ENCODE peak calls at places on chromosome 1, in seven cellular contexts. One of them, this sample, is unnamed.

GRCh38 chr1:16984717-16985116 is 4.3 kb upstream of the MFAP2 start:
- DNase-seq in lung: peak
- DNase-seq in iris pigment epithelial cell: peak
- DNase-seq in kidney epithelial cell: no peak
- DNase-seq in type B pancreatic cell: no peak
- DNase-seq in GM10248: no peak
- DNase-seq in colonic mucosa: peak
- DNase-seq in this sample: no peak

GRCh38 chr1:27365372-27366112 is 1.2 kb downstream of the MAP3K6 start:
- DNase-seq in lung: peak
- DNase-seq in kidney epithelial cell: no peak
- DNase-seq in type B pancreatic cell: peak
- DNase-seq in iris pigment epithelial cell: peak
- DNase-seq in GM10248: peak
- DNase-seq in colonic mucosa: peak
- DNase-seq in this sample: peak

GRCh38 chr1:31771891-31772668 is 7.9 kb upstream of the ADGRB2 start:
- DNase-seq in iris pigment epithelial cell: no peak
- DNase-seq in colonic mucosa: no peak
- DNase-seq in GM10248: no peak
- DNase-seq in kidney epithelial cell: no peak
- DNase-seq in type B pancreatic cell: no peak
- DNase-seq in lung: no peak
- DNase-seq in this sample: no peak

GRCh38 chr1:70762386-70762785 is 285.2 kb downstream of the PTGER3 start:
- DNase-seq in GM10248: no peak
- DNase-seq in lung: no peak
- DNase-seq in colonic mucosa: no peak
- DNase-seq in kidney epithelial cell: no peak
- DNase-seq in iris pigment epithelial cell: no peak
- DNase-seq in type B pancreatic cell: no peak
- DNase-seq in this sample: no peak

GRCh38 chr1:230618537-230618936 is 23.7 kb upstream of the COG2 start:
- DNase-seq in kidney epithelial cell: no peak
- DNase-seq in type B pancreatic cell: no peak
- DNase-seq in colonic mucosa: no peak
- DNase-seq in iris pigment epithelial cell: no peak
- DNase-seq in GM10248: no peak
- DNase-seq in lung: no peak
- DNase-seq in this sample: no peak

GRCh38 chr1:196651637-196652215 is at the start of gene CFH:
- DNase-seq in colonic mucosa: no peak
- DNase-seq in type B pancreatic cell: no peak
- DNase-seq in lung: no peak
- DNase-seq in kidney epithelial cell: peak
- DNase-seq in iris pigment epithelial cell: peak
- DNase-seq in GM10248: no peak
- DNase-seq in this sample: peak

GRCh38 chr1:20197329-20197791 is 11.0 kb upstream of the PLA2G2C start:
- DNase-seq in type B pancreatic cell: no peak
- DNase-seq in kidney epithelial cell: no peak
- DNase-seq in GM10248: no peak
- DNase-seq in colonic mucosa: peak
- DNase-seq in iris pigment epithelial cell: no peak
- DNase-seq in lung: no peak
- DNase-seq in this sample: no peak

GRCh38 chr1:46543761-46544560 is 7.5 kb downstream of the KNCN start:
- DNase-seq in iris pigment epithelial cell: no peak
- DNase-seq in colonic mucosa: no peak
- DNase-seq in lung: no peak
- DNase-seq in type B pancreatic cell: no peak
- DNase-seq in kidney epithelial cell: no peak
- DNase-seq in GM10248: no peak
- DNase-seq in this sample: no peak

GRCh38 chr1:192805832-192806323 is 3.0 kb upstream of the RGS2 start:
- DNase-seq in GM10248: peak
- DNase-seq in type B pancreatic cell: no peak
- DNase-seq in iris pigment epithelial cell: peak
- DNase-seq in kidney epithelial cell: peak
- DNase-seq in colonic mucosa: peak
- DNase-seq in lung: no peak
- DNase-seq in this sample: no peak

GRCh38 chr1:226971765-226972164 is 31.7 kb downstream of the COQ8A start:
- DNase-seq in colonic mucosa: no peak
- DNase-seq in type B pancreatic cell: no peak
- DNase-seq in kidney epithelial cell: no peak
- DNase-seq in GM10248: no peak
- DNase-seq in iris pigment epithelial cell: no peak
- DNase-seq in lung: no peak
- DNase-seq in this sample: no peak

GRCh38 chr1:67558449-67559193 is 126.4 kb upstream of the GADD45A start:
- DNase-seq in iris pigment epithelial cell: no peak
- DNase-seq in GM10248: no peak
- DNase-seq in colonic mucosa: no peak
- DNase-seq in lung: no peak
- DNase-seq in kidney epithelial cell: no peak
- DNase-seq in type B pancreatic cell: no peak
- DNase-seq in this sample: no peak

GRCh38 chr1:111591946-111592345 is 27.6 kb upstream of the RAP1A start:
- DNase-seq in iris pigment epithelial cell: no peak
- DNase-seq in colonic mucosa: no peak
- DNase-seq in kidney epithelial cell: no peak
- DNase-seq in type B pancreatic cell: no peak
- DNase-seq in GM10248: no peak
- DNase-seq in lung: no peak
- DNase-seq in this sample: no peak

GRCh38 chr1:229585338-229585737 is 26.8 kb upstream of the ABCB10 start:
- DNase-seq in type B pancreatic cell: no peak
- DNase-seq in iris pigment epithelial cell: no peak
- DNase-seq in GM10248: no peak
- DNase-seq in kidney epithelial cell: no peak
- DNase-seq in colonic mucosa: no peak
- DNase-seq in lung: no peak
- DNase-seq in this sample: no peak

GRCh38 chr1:55200667-55201066 is 14.5 kb downstream of the USP24 start:
- DNase-seq in GM10248: no peak
- DNase-seq in colonic mucosa: no peak
- DNase-seq in kidney epithelial cell: no peak
- DNase-seq in iris pigment epithelial cell: no peak
- DNase-seq in type B pancreatic cell: no peak
- DNase-seq in lung: no peak
- DNase-seq in this sample: no peak

GRCh38 chr1:9200441-9200840 is 34.1 kb upstream of the H6PD start:
- DNase-seq in iris pigment epithelial cell: no peak
- DNase-seq in kidney epithelial cell: no peak
- DNase-seq in colonic mucosa: no peak
- DNase-seq in lung: no peak
- DNase-seq in type B pancreatic cell: no peak
- DNase-seq in GM10248: no peak
- DNase-seq in this sample: no peak

GRCh38 chr1:40594187-40594531 is 62.7 kb downstream of the ZNF684 start:
- DNase-seq in kidney epithelial cell: no peak
- DNase-seq in GM10248: no peak
- DNase-seq in iris pigment epithelial cell: no peak
- DNase-seq in type B pancreatic cell: no peak
- DNase-seq in colonic mucosa: no peak
- DNase-seq in lung: no peak
- DNase-seq in this sample: no peak

GRCh38 chr1:64121766-64122385 is 81.5 kb upstream of the UBE2U start:
- DNase-seq in colonic mucosa: no peak
- DNase-seq in type B pancreatic cell: no peak
- DNase-seq in GM10248: no peak
- DNase-seq in kidney epithelial cell: peak
- DNase-seq in iris pigment epithelial cell: peak
- DNase-seq in lung: no peak
- DNase-seq in this sample: no peak

GRCh38 chr1:210754931-210755670 is 378.8 kb downstream of the KCNH1 start:
- DNase-seq in iris pigment epithelial cell: no peak
- DNase-seq in kidney epithelial cell: no peak
- DNase-seq in type B pancreatic cell: no peak
- DNase-seq in GM10248: no peak
- DNase-seq in lung: no peak
- DNase-seq in colonic mucosa: no peak
- DNase-seq in this sample: no peak

GRCh38 chr1:101144868-101145808 is 91.7 kb upstream of the S1PR1 start:
- DNase-seq in iris pigment epithelial cell: peak
- DNase-seq in colonic mucosa: no peak
- DNase-seq in GM10248: no peak
- DNase-seq in kidney epithelial cell: no peak
- DNase-seq in lung: no peak
- DNase-seq in type B pancreatic cell: no peak
- DNase-seq in this sample: no peak

GRCh38 chr1:57474097-57474750 is 50.4 kb upstream of the DAB1 start:
- DNase-seq in iris pigment epithelial cell: peak
- DNase-seq in lung: no peak
- DNase-seq in kidney epithelial cell: no peak
- DNase-seq in GM10248: no peak
- DNase-seq in type B pancreatic cell: no peak
- DNase-seq in colonic mucosa: no peak
- DNase-seq in this sample: no peak

GRCh38 chr1:200693327-200693726 is 23.6 kb upstream of the DDX59 start:
- DNase-seq in iris pigment epithelial cell: no peak
- DNase-seq in kidney epithelial cell: no peak
- DNase-seq in type B pancreatic cell: no peak
- DNase-seq in lung: no peak
- DNase-seq in GM10248: no peak
- DNase-seq in colonic mucosa: no peak
- DNase-seq in this sample: no peak

GRCh38 chr1:159211331-159212136 is 6.9 kb downstream of the ACKR1 start:
- DNase-seq in kidney epithelial cell: no peak
- DNase-seq in type B pancreatic cell: no peak
- DNase-seq in lung: no peak
- DNase-seq in GM10248: peak
- DNase-seq in iris pigment epithelial cell: peak
- DNase-seq in colonic mucosa: peak
- DNase-seq in this sample: no peak

GRCh38 chr1:26608895-26609294 is 79.3 kb downstream of the RPS6KA1 start:
- DNase-seq in kidney epithelial cell: no peak
- DNase-seq in colonic mucosa: no peak
- DNase-seq in type B pancreatic cell: no peak
- DNase-seq in GM10248: no peak
- DNase-seq in lung: no peak
- DNase-seq in iris pigment epithelial cell: peak
- DNase-seq in this sample: no peak

GRCh38 chr1:23370744-23371710 is 1.4 kb upstream of the ZNF436 start:
- DNase-seq in kidney epithelial cell: no peak
- DNase-seq in type B pancreatic cell: no peak
- DNase-seq in GM10248: no peak
- DNase-seq in lung: no peak
- DNase-seq in iris pigment epithelial cell: no peak
- DNase-seq in colonic mucosa: no peak
- DNase-seq in this sample: no peak

GRCh38 chr1:9922342-9922741 is 12.3 kb upstream of the CTNNBIP1 start:
- DNase-seq in type B pancreatic cell: no peak
- DNase-seq in kidney epithelial cell: no peak
- DNase-seq in iris pigment epithelial cell: no peak
- DNase-seq in colonic mucosa: no peak
- DNase-seq in GM10248: no peak
- DNase-seq in lung: no peak
- DNase-seq in this sample: no peak

GRCh38 chr1:65149391-65149729 is 1.4 kb downstream of the AK4 start:
- DNase-seq in iris pigment epithelial cell: no peak
- DNase-seq in type B pancreatic cell: no peak
- DNase-seq in colonic mucosa: no peak
- DNase-seq in lung: no peak
- DNase-seq in kidney epithelial cell: no peak
- DNase-seq in GM10248: no peak
- DNase-seq in this sample: no peak

GRCh38 chr1:196527941-196528340 is 80.3 kb downstream of the KCNT2 start:
- DNase-seq in iris pigment epithelial cell: peak
- DNase-seq in GM10248: no peak
- DNase-seq in lung: no peak
- DNase-seq in kidney epithelial cell: no peak
- DNase-seq in colonic mucosa: no peak
- DNase-seq in type B pancreatic cell: no peak
- DNase-seq in this sample: no peak

GRCh38 chr1:84582802-84583587 is 8.8 kb upstream of the CTBS start:
- DNase-seq in colonic mucosa: no peak
- DNase-seq in kidney epithelial cell: no peak
- DNase-seq in type B pancreatic cell: no peak
- DNase-seq in lung: no peak
- DNase-seq in iris pigment epithelial cell: peak
- DNase-seq in GM10248: no peak
- DNase-seq in this sample: no peak

GRCh38 chr1:197284325-197284724 is 16.3 kb downstream of the CRB1 start:
- DNase-seq in lung: no peak
- DNase-seq in iris pigment epithelial cell: no peak
- DNase-seq in kidney epithelial cell: no peak
- DNase-seq in GM10248: no peak
- DNase-seq in colonic mucosa: no peak
- DNase-seq in type B pancreatic cell: no peak
- DNase-seq in this sample: no peak

This sample was measured in smooth muscle cell of the brain vasculature.